ENCODE peak calls at places on chromosomes 12 and 14, in eight cellular contexts. K is CD8-positive, alpha-beta T cell; M is CD8-positive, alpha-beta memory T cell; I is stimulated activated CD8-positive, alpha-beta memory T cell treated with anti-CD3 and anti-CD28 coated beads, Interleukin-7, amount 100 ng/mL, for 4 hours; J is cardiac muscle cell; C is NCI-H2171; E is GM04504; R is WERI-Rb-1. P is an unnamed sample.
A peak's percentile ranks its signal among the peaks of the same experiment; 100 is the strongest.

GRCh38 chr12:89874146-89874545 is 165.5 kb upstream of the ATP2B1 start:
- DNase-seq in K (no peak), M (no peak), I (no peak), J (no peak), C (no peak), E (no peak), R (no peak), P (no peak)

GRCh38 chr12:27821259-27821973 is 41.4 kb upstream of the MANSC4 start:
- DNase-seq in K (peak; percentile 35), M (peak; percentile 19), I (peak; percentile 1), J (peak; percentile 86), C (peak; percentile 97), E (peak; percentile 46), R (peak; percentile 39), P (no peak)

GRCh38 chr14:29442720-29443119 is 484.9 kb downstream of the PRKD1 start:
- DNase-seq in K (no peak), M (no peak), I (no peak), J (no peak), C (peak; percentile 44), E (peak; percentile 21), R (no peak), P (no peak)

GRCh38 chr12:75239987-75240386 is 30.3 kb upstream of the KCNC2 start:
- DNase-seq in K (no peak), M (no peak), I (no peak), J (no peak), C (no peak), E (no peak), R (no peak), P (no peak)

GRCh38 chr14:42460673-42461072 is 854.0 kb downstream of the LRFN5 start:
- DNase-seq in K (no peak), M (no peak), I (no peak), J (no peak), C (no peak), E (no peak), R (no peak), P (no peak)

GRCh38 chr12:87529386-87529785 is 499.8 kb downstream of the C12orf50 start:
- DNase-seq in K (no peak), M (no peak), I (no peak), J (no peak), C (no peak), E (no peak), R (no peak), P (no peak)

GRCh38 chr14:24365600-24366374 is 2.2 kb upstream of the NFATC4 start:
- DNase-seq in K (peak; percentile 67), M (peak; percentile 41), I (peak; percentile 57), J (peak; percentile 93), C (peak; percentile 87), E (peak; percentile 91), R (peak; percentile 92), P (peak; percentile 89)

GRCh38 chr12:49296836-49297694 is 2.1 kb downstream of the PRPH start:
- DNase-seq in K (peak; percentile 23), M (peak; percentile 25), I (no peak), J (no peak), C (peak; percentile 55), E (no peak), R (peak; percentile 88), P (peak; percentile 93)

GRCh38 chr14:77681196-77682157 is 26.3 kb downstream of the ALKBH1 start:
- DNase-seq in K (no peak), M (no peak), I (no peak), J (no peak), C (peak; percentile 42), E (peak; percentile 40), R (no peak), P (peak; percentile 56)

GRCh38 chr14:76773188-76773885 is 12.1 kb downstream of the VASH1 start:
- DNase-seq in K (no peak), M (no peak), I (peak; percentile 26), J (no peak), C (no peak), E (peak; percentile 55), R (no peak), P (no peak)

GRCh38 chr14:99209409-99209808 is 62.6 kb downstream of the BCL11B start:
- DNase-seq in K (no peak), M (no peak), I (no peak), J (no peak), C (no peak), E (no peak), R (no peak), P (no peak)

GRCh38 chr12:10214131-10214876 is 1.6 kb downstream of the GABARAPL1 start:
- DNase-seq in K (no peak), M (peak; percentile 15), I (no peak), J (peak; percentile 12), C (no peak), E (no peak), R (no peak), P (no peak)

GRCh38 chr14:62778310-62778709 is 266.9 kb downstream of the KCNH5 start:
- DNase-seq in K (no peak), M (no peak), I (no peak), J (no peak), C (no peak), E (no peak), R (no peak), P (no peak)

GRCh38 chr14:72961579-72962335 is 35.5 kb downstream of the DCAF4 start:
- DNase-seq in K (no peak), M (no peak), I (no peak), J (no peak), C (no peak), E (no peak), R (no peak), P (no peak)

GRCh38 chr14:51701956-51702355 is 50.2 kb downstream of the FRMD6 start:
- DNase-seq in K (no peak), M (no peak), I (no peak), J (no peak), C (no peak), E (no peak), R (no peak), P (no peak)

GRCh38 chr14:24059841-24060388 is 8.1 kb downstream of the CARMIL3 start:
- DNase-seq in K (no peak), M (no peak), I (no peak), J (no peak), C (no peak), E (no peak), R (no peak), P (no peak)

GRCh38 chr12:4032906-4033628 is 159.9 kb upstream of the PARP11 start:
- DNase-seq in K (no peak), M (no peak), I (no peak), J (no peak), C (no peak), E (no peak), R (no peak), P (no peak)

GRCh38 chr14:99749763-99750715 is 43.2 kb upstream of the EML1 start:
- DNase-seq in K (no peak), M (no peak), I (no peak), J (no peak), C (no peak), E (no peak), R (no peak), P (no peak)

GRCh38 chr12:48925218-48925871 is at the start of gene FKBP11:
- DNase-seq in K (peak; percentile 83), M (peak; percentile 87), I (peak; percentile 81), J (peak; percentile 39), C (peak; percentile 38), E (no peak), R (peak; percentile 25), P (peak; percentile 75)

GRCh38 chr12:128694445-128694844 is 129.3 kb downstream of the SLC15A4 start:
- DNase-seq in K (no peak), M (no peak), I (no peak), J (no peak), C (no peak), E (no peak), R (no peak), P (no peak)

GRCh38 chr12:112987561-112987960 is 9.2 kb downstream of the OAS2 start:
- DNase-seq in K (no peak), M (no peak), I (no peak), J (no peak), C (no peak), E (no peak), R (no peak), P (no peak)

GRCh38 chr14:100588671-100589070 is 1.5 kb upstream of the BEGAIN start:
- DNase-seq in K (no peak), M (no peak), I (no peak), J (no peak), C (peak; percentile 64), E (no peak), R (no peak), P (no peak)

GRCh38 chr14:23405096-23405495 is 3.0 kb downstream of the MYH6 start:
- DNase-seq in K (no peak), M (no peak), I (no peak), J (no peak), C (no peak), E (no peak), R (no peak), P (no peak)

GRCh38 chr12:4265280-4265679 is 8.3 kb upstream of the CCND2 start:
- DNase-seq in K (no peak), M (no peak), I (no peak), J (no peak), C (no peak), E (no peak), R (no peak), P (no peak)

GRCh38 chr12:56723889-56724659 is 1.0 kb downstream of the NACA start:
- DNase-seq in K (no peak), M (no peak), I (no peak), J (peak; percentile 24), C (no peak), E (peak; percentile 71), R (no peak), P (no peak)

GRCh38 chr12:54588110-54588831 is at the start of gene PPP1R1A:
- DNase-seq in K (no peak), M (no peak), I (no peak), J (peak; percentile 83), C (no peak), E (no peak), R (peak; percentile 26), P (no peak)

GRCh38 chr12:29207120-29207519 is 58.0 kb downstream of the FAR2 start:
- DNase-seq in K (no peak), M (no peak), I (no peak), J (no peak), C (no peak), E (no peak), R (no peak), P (no peak)

GRCh38 chr14:65077318-65077717 is 25.0 kb downstream of the MAX start:
- DNase-seq in K (no peak), M (no peak), I (no peak), J (no peak), C (no peak), E (no peak), R (no peak), P (no peak)

GRCh38 chr12:452667-453210 is 7.0 kb upstream of the B4GALNT3 start:
- DNase-seq in K (peak; percentile 70), M (peak; percentile 61), I (no peak), J (no peak), C (no peak), E (no peak), R (peak; percentile 47), P (no peak)

GRCh38 chr12:123531091-123531490 is 2.4 kb downstream of the RILPL1 start:
- DNase-seq in K (no peak), M (no peak), I (no peak), J (peak; percentile 31), C (no peak), E (no peak), R (no peak), P (no peak)

GRCh38 chr12:66107451-66107915 is 23.1 kb downstream of the LLPH start:
- DNase-seq in K (peak; percentile 58), M (peak; percentile 61), I (no peak), J (peak; percentile 87), C (peak; percentile 56), E (peak; percentile 84), R (peak; percentile 67), P (peak; percentile 79)

GRCh38 chr14:46580941-46581671 is 70.5 kb downstream of the RPL10L start:
- DNase-seq in K (no peak), M (no peak), I (no peak), J (peak; percentile 61), C (no peak), E (no peak), R (peak; percentile 33), P (peak; percentile 36)

P was measured in Caco-2.